ENCODE peak calls at places on chromosome 2, in seven cellular contexts. One of them, this sample, is unnamed.

GRCh38 chr2:230449901-230450467 is 34.0 kb downstream of the SP100 start:
- DNase-seq in breast epithelium: no peak
- DNase-seq in midbrain: no peak
- DNase-seq in substantia nigra: no peak
- DNase-seq in cardiac septum: no peak
- DNase-seq in NCI-H1417: no peak
- DNase-seq in astrocyte: no peak
- DNase-seq in this sample: no peak

GRCh38 chr2:143652692-143653091 is 523.5 kb downstream of the ARHGAP15 start:
- DNase-seq in breast epithelium: no peak
- DNase-seq in midbrain: no peak
- DNase-seq in substantia nigra: no peak
- DNase-seq in cardiac septum: no peak
- DNase-seq in NCI-H1417: no peak
- DNase-seq in astrocyte: no peak
- DNase-seq in this sample: no peak

GRCh38 chr2:128026422-128027277 is 1.2 kb downstream of the SAP130 start:
- DNase-seq in breast epithelium: no peak
- DNase-seq in midbrain: peak
- DNase-seq in substantia nigra: no peak
- DNase-seq in cardiac septum: no peak
- DNase-seq in NCI-H1417: no peak
- DNase-seq in astrocyte: peak
- DNase-seq in this sample: peak

GRCh38 chr2:12044857-12045256 is 298.4 kb downstream of the LPIN1 start:
- DNase-seq in breast epithelium: no peak
- DNase-seq in midbrain: no peak
- DNase-seq in substantia nigra: no peak
- DNase-seq in cardiac septum: no peak
- DNase-seq in NCI-H1417: no peak
- DNase-seq in astrocyte: no peak
- DNase-seq in this sample: no peak

GRCh38 chr2:30385327-30385726 is 61.7 kb upstream of the LCLAT1 start:
- DNase-seq in breast epithelium: no peak
- DNase-seq in midbrain: no peak
- DNase-seq in substantia nigra: no peak
- DNase-seq in cardiac septum: no peak
- DNase-seq in NCI-H1417: no peak
- DNase-seq in astrocyte: peak
- DNase-seq in this sample: no peak

GRCh38 chr2:219125225-219125885 is 35.3 kb downstream of the NHEJ1 start:
- DNase-seq in breast epithelium: no peak
- DNase-seq in midbrain: no peak
- DNase-seq in substantia nigra: no peak
- DNase-seq in cardiac septum: no peak
- DNase-seq in NCI-H1417: no peak
- DNase-seq in astrocyte: peak
- DNase-seq in this sample: no peak

GRCh38 chr2:217361491-217361890 is 501.6 kb upstream of the TNP1 start:
- DNase-seq in breast epithelium: no peak
- DNase-seq in midbrain: no peak
- DNase-seq in substantia nigra: no peak
- DNase-seq in cardiac septum: no peak
- DNase-seq in NCI-H1417: no peak
- DNase-seq in astrocyte: no peak
- DNase-seq in this sample: no peak

GRCh38 chr2:235433860-235434259 is 60.0 kb upstream of the AGAP1 start:
- DNase-seq in breast epithelium: no peak
- DNase-seq in midbrain: peak
- DNase-seq in substantia nigra: no peak
- DNase-seq in cardiac septum: no peak
- DNase-seq in NCI-H1417: no peak
- DNase-seq in astrocyte: peak
- DNase-seq in this sample: no peak

GRCh38 chr2:157158111-157158510 is 99.4 kb upstream of the GALNT5 start:
- DNase-seq in breast epithelium: no peak
- DNase-seq in midbrain: no peak
- DNase-seq in substantia nigra: no peak
- DNase-seq in cardiac septum: no peak
- DNase-seq in NCI-H1417: no peak
- DNase-seq in astrocyte: peak
- DNase-seq in this sample: no peak

GRCh38 chr2:109531896-109532727 is 81.7 kb downstream of the SEPTIN10 start:
- DNase-seq in breast epithelium: no peak
- DNase-seq in midbrain: no peak
- DNase-seq in substantia nigra: no peak
- DNase-seq in cardiac septum: peak
- DNase-seq in NCI-H1417: no peak
- DNase-seq in astrocyte: no peak
- DNase-seq in this sample: no peak

GRCh38 chr2:150485871-150486538 is 1.5 kb downstream of the RND3 start:
- DNase-seq in breast epithelium: peak
- DNase-seq in midbrain: peak
- DNase-seq in substantia nigra: no peak
- DNase-seq in cardiac septum: peak
- DNase-seq in NCI-H1417: peak
- DNase-seq in astrocyte: peak
- DNase-seq in this sample: peak

GRCh38 chr2:121591199-121591598 is 58.1 kb downstream of the CLASP1 start:
- DNase-seq in breast epithelium: no peak
- DNase-seq in midbrain: no peak
- DNase-seq in substantia nigra: no peak
- DNase-seq in cardiac septum: no peak
- DNase-seq in NCI-H1417: no peak
- DNase-seq in astrocyte: no peak
- DNase-seq in this sample: no peak

GRCh38 chr2:23915327-23915726 is 11.6 kb downstream of the ATAD2B start:
- DNase-seq in breast epithelium: no peak
- DNase-seq in midbrain: no peak
- DNase-seq in substantia nigra: no peak
- DNase-seq in cardiac septum: no peak
- DNase-seq in NCI-H1417: no peak
- DNase-seq in astrocyte: no peak
- DNase-seq in this sample: no peak

GRCh38 chr2:223580951-223581350 is 21.2 kb downstream of the SCG2 start:
- DNase-seq in breast epithelium: no peak
- DNase-seq in midbrain: peak
- DNase-seq in substantia nigra: no peak
- DNase-seq in cardiac septum: no peak
- DNase-seq in NCI-H1417: peak
- DNase-seq in astrocyte: peak
- DNase-seq in this sample: peak

GRCh38 chr2:42125887-42126594 is 43.1 kb upstream of the EML4 start:
- DNase-seq in breast epithelium: no peak
- DNase-seq in midbrain: no peak
- DNase-seq in substantia nigra: no peak
- DNase-seq in cardiac septum: no peak
- DNase-seq in NCI-H1417: no peak
- DNase-seq in astrocyte: peak
- DNase-seq in this sample: no peak

GRCh38 chr2:85251070-85251616 is 76.6 kb downstream of the TGOLN2 start:
- DNase-seq in breast epithelium: no peak
- DNase-seq in midbrain: no peak
- DNase-seq in substantia nigra: no peak
- DNase-seq in cardiac septum: no peak
- DNase-seq in NCI-H1417: no peak
- DNase-seq in astrocyte: no peak
- DNase-seq in this sample: no peak

GRCh38 chr2:196823750-196824149 is 14.6 kb upstream of the C2orf66 start:
- DNase-seq in breast epithelium: no peak
- DNase-seq in midbrain: no peak
- DNase-seq in substantia nigra: no peak
- DNase-seq in cardiac septum: no peak
- DNase-seq in NCI-H1417: no peak
- DNase-seq in astrocyte: peak
- DNase-seq in this sample: no peak

GRCh38 chr2:14514001-14514400 is 118.5 kb upstream of the LRATD1 start:
- DNase-seq in breast epithelium: no peak
- DNase-seq in midbrain: no peak
- DNase-seq in substantia nigra: no peak
- DNase-seq in cardiac septum: no peak
- DNase-seq in NCI-H1417: no peak
- DNase-seq in astrocyte: no peak
- DNase-seq in this sample: no peak

GRCh38 chr2:128545085-128545484 is 226.4 kb upstream of the HS6ST1 start:
- DNase-seq in breast epithelium: no peak
- DNase-seq in midbrain: no peak
- DNase-seq in substantia nigra: no peak
- DNase-seq in cardiac septum: no peak
- DNase-seq in NCI-H1417: no peak
- DNase-seq in astrocyte: no peak
- DNase-seq in this sample: no peak

GRCh38 chr2:83471708-83472107 is 987.4 kb downstream of the SUCLG1 start:
- DNase-seq in breast epithelium: no peak
- DNase-seq in midbrain: no peak
- DNase-seq in substantia nigra: no peak
- DNase-seq in cardiac septum: no peak
- DNase-seq in NCI-H1417: peak
- DNase-seq in astrocyte: no peak
- DNase-seq in this sample: no peak

GRCh38 chr2:160910681-160911080 is 249.5 kb upstream of the TANK start:
- DNase-seq in breast epithelium: no peak
- DNase-seq in midbrain: no peak
- DNase-seq in substantia nigra: no peak
- DNase-seq in cardiac septum: no peak
- DNase-seq in NCI-H1417: no peak
- DNase-seq in astrocyte: peak
- DNase-seq in this sample: no peak

GRCh38 chr2:74099835-74100234 is 47.9 kb downstream of the BOLA3 start:
- DNase-seq in breast epithelium: no peak
- DNase-seq in midbrain: peak
- DNase-seq in substantia nigra: no peak
- DNase-seq in cardiac septum: no peak
- DNase-seq in NCI-H1417: no peak
- DNase-seq in astrocyte: no peak
- DNase-seq in this sample: no peak

GRCh38 chr2:109083771-109084170 is 45.2 kb upstream of the SH3RF3 start:
- DNase-seq in breast epithelium: no peak
- DNase-seq in midbrain: no peak
- DNase-seq in substantia nigra: no peak
- DNase-seq in cardiac septum: no peak
- DNase-seq in NCI-H1417: no peak
- DNase-seq in astrocyte: no peak
- DNase-seq in this sample: no peak

This sample was measured in NCI-H2171 treated with DMSO at 0.1 percent for 48 hours.